ENCODE peak calls at places on chromosomes 6 and 20, in six cellular contexts. One of them, this sample, is unnamed.

GRCh38 chr20:63090052-63090451 is 83.3 kb upstream of the BHLHE23 start:
- DNase-seq in left lung: no peak
- DNase-seq in IMR-90: no peak
- DNase-seq in heart left ventricle: no peak
- DNase-seq in right cardiac atrium: no peak
- DNase-seq in naive thymus-derived CD4-positive, alpha-beta T cell: no peak
- DNase-seq in this sample: no peak

GRCh38 chr6:87152528-87152950 is 2.8 kb upstream of the ZNF292 start:
- DNase-seq in right cardiac atrium: no peak
- DNase-seq in heart left ventricle: no peak
- DNase-seq in IMR-90: peak; percentile 16
- DNase-seq in left lung: no peak
- DNase-seq in naive thymus-derived CD4-positive, alpha-beta T cell: no peak
- DNase-seq in this sample: no peak

GRCh38 chr20:31860431-31861345 is 9.6 kb downstream of the DUSP15 start:
- DNase-seq in left lung: no peak
- DNase-seq in right cardiac atrium: peak; percentile 72
- DNase-seq in naive thymus-derived CD4-positive, alpha-beta T cell: no peak
- DNase-seq in heart left ventricle: no peak
- DNase-seq in IMR-90: no peak
- DNase-seq in this sample: peak; percentile 42

GRCh38 chr6:115885636-115886366 is 174.9 kb downstream of the FRK start:
- DNase-seq in naive thymus-derived CD4-positive, alpha-beta T cell: no peak
- DNase-seq in right cardiac atrium: no peak
- DNase-seq in heart left ventricle: no peak
- DNase-seq in IMR-90: no peak
- DNase-seq in left lung: no peak
- DNase-seq in this sample: no peak

GRCh38 chr20:9186396-9186795 is 117.5 kb downstream of the PLCB4 start:
- DNase-seq in heart left ventricle: no peak
- DNase-seq in right cardiac atrium: no peak
- DNase-seq in left lung: no peak
- DNase-seq in naive thymus-derived CD4-positive, alpha-beta T cell: no peak
- DNase-seq in IMR-90: no peak
- DNase-seq in this sample: no peak

GRCh38 chr20:46761566-46761965 is 52.1 kb downstream of the SLC2A10 start:
- DNase-seq in right cardiac atrium: no peak
- DNase-seq in left lung: no peak
- DNase-seq in IMR-90: no peak
- DNase-seq in heart left ventricle: no peak
- DNase-seq in naive thymus-derived CD4-positive, alpha-beta T cell: no peak
- DNase-seq in this sample: no peak

GRCh38 chr20:35776513-35777101 is 4.8 kb downstream of the PHF20 start:
- DNase-seq in heart left ventricle: peak; percentile 65
- DNase-seq in left lung: no peak
- DNase-seq in naive thymus-derived CD4-positive, alpha-beta T cell: no peak
- DNase-seq in right cardiac atrium: peak; percentile 74
- DNase-seq in IMR-90: peak; percentile 55
- DNase-seq in this sample: peak; percentile 44

GRCh38 chr20:39109933-39110818 is 148.0 kb downstream of the DHX35 start:
- DNase-seq in left lung: no peak
- DNase-seq in right cardiac atrium: no peak
- DNase-seq in IMR-90: no peak
- DNase-seq in naive thymus-derived CD4-positive, alpha-beta T cell: no peak
- DNase-seq in heart left ventricle: no peak
- DNase-seq in this sample: no peak

GRCh38 chr6:134870677-134871498 is 79.0 kb downstream of the ALDH8A1 start:
- DNase-seq in right cardiac atrium: no peak
- DNase-seq in left lung: no peak
- DNase-seq in IMR-90: peak; percentile 77
- DNase-seq in heart left ventricle: no peak
- DNase-seq in naive thymus-derived CD4-positive, alpha-beta T cell: no peak
- DNase-seq in this sample: no peak

GRCh38 chr20:63745961-63746765 is 6.6 kb downstream of the SLC2A4RG start:
- DNase-seq in heart left ventricle: no peak
- DNase-seq in IMR-90: no peak
- DNase-seq in right cardiac atrium: no peak
- DNase-seq in naive thymus-derived CD4-positive, alpha-beta T cell: no peak
- DNase-seq in left lung: no peak
- DNase-seq in this sample: no peak

GRCh38 chr6:50288241-50288640 is 238.5 kb upstream of the DEFB112 start:
- DNase-seq in heart left ventricle: no peak
- DNase-seq in right cardiac atrium: no peak
- DNase-seq in IMR-90: no peak
- DNase-seq in naive thymus-derived CD4-positive, alpha-beta T cell: no peak
- DNase-seq in left lung: no peak
- DNase-seq in this sample: no peak

GRCh38 chr6:160269122-160269521 is 10.5 kb upstream of the SLC22A2 start:
- DNase-seq in heart left ventricle: no peak
- DNase-seq in IMR-90: no peak
- DNase-seq in naive thymus-derived CD4-positive, alpha-beta T cell: no peak
- DNase-seq in right cardiac atrium: no peak
- DNase-seq in left lung: no peak
- DNase-seq in this sample: no peak

GRCh38 chr20:62386383-62387218 is at the start of gene RPS21:
- DNase-seq in naive thymus-derived CD4-positive, alpha-beta T cell: peak; percentile 89
- DNase-seq in left lung: peak; percentile 95
- DNase-seq in heart left ventricle: peak; percentile 96
- DNase-seq in IMR-90: peak; percentile 89
- DNase-seq in right cardiac atrium: peak; percentile 98
- DNase-seq in this sample: peak; percentile 93

GRCh38 chr6:144372611-144373010 is 87.5 kb downstream of the UTRN start:
- DNase-seq in naive thymus-derived CD4-positive, alpha-beta T cell: no peak
- DNase-seq in heart left ventricle: no peak
- DNase-seq in left lung: no peak
- DNase-seq in IMR-90: no peak
- DNase-seq in right cardiac atrium: no peak
- DNase-seq in this sample: no peak

GRCh38 chr6:29631860-29632731 is 887 bp downstream of the GABBR1 start:
- DNase-seq in heart left ventricle: peak; percentile 76
- DNase-seq in left lung: peak; percentile 76
- DNase-seq in naive thymus-derived CD4-positive, alpha-beta T cell: peak; percentile 40
- DNase-seq in right cardiac atrium: peak; percentile 91
- DNase-seq in IMR-90: peak; percentile 55
- DNase-seq in this sample: peak; percentile 42

GRCh38 chr6:127247114-127248096 is 19.3 kb upstream of the RNF146 start:
- DNase-seq in heart left ventricle: no peak
- DNase-seq in naive thymus-derived CD4-positive, alpha-beta T cell: no peak
- DNase-seq in IMR-90: no peak
- DNase-seq in right cardiac atrium: no peak
- DNase-seq in left lung: no peak
- DNase-seq in this sample: no peak

GRCh38 chr6:14863896-14864850 is 381.7 kb upstream of the JARID2 start:
- DNase-seq in left lung: no peak
- DNase-seq in naive thymus-derived CD4-positive, alpha-beta T cell: no peak
- DNase-seq in right cardiac atrium: no peak
- DNase-seq in IMR-90: no peak
- DNase-seq in heart left ventricle: no peak
- DNase-seq in this sample: no peak

GRCh38 chr6:5395719-5396118 is 134.4 kb downstream of the FARS2 start:
- DNase-seq in heart left ventricle: no peak
- DNase-seq in right cardiac atrium: no peak
- DNase-seq in naive thymus-derived CD4-positive, alpha-beta T cell: no peak
- DNase-seq in left lung: no peak
- DNase-seq in IMR-90: no peak
- DNase-seq in this sample: no peak

GRCh38 chr20:51886891-51887608 is 84.7 kb upstream of the SALL4 start:
- DNase-seq in IMR-90: no peak
- DNase-seq in right cardiac atrium: no peak
- DNase-seq in left lung: no peak
- DNase-seq in heart left ventricle: no peak
- DNase-seq in naive thymus-derived CD4-positive, alpha-beta T cell: no peak
- DNase-seq in this sample: no peak

GRCh38 chr20:20406306-20406705 is 38.4 kb downstream of the INSM1 start:
- DNase-seq in right cardiac atrium: no peak
- DNase-seq in IMR-90: no peak
- DNase-seq in left lung: no peak
- DNase-seq in heart left ventricle: no peak
- DNase-seq in naive thymus-derived CD4-positive, alpha-beta T cell: no peak
- DNase-seq in this sample: no peak

GRCh38 chr6:118456982-118457381 is 91.1 kb upstream of the PLN start:
- DNase-seq in IMR-90: no peak
- DNase-seq in right cardiac atrium: no peak
- DNase-seq in left lung: no peak
- DNase-seq in heart left ventricle: no peak
- DNase-seq in naive thymus-derived CD4-positive, alpha-beta T cell: no peak
- DNase-seq in this sample: no peak

DNA sequence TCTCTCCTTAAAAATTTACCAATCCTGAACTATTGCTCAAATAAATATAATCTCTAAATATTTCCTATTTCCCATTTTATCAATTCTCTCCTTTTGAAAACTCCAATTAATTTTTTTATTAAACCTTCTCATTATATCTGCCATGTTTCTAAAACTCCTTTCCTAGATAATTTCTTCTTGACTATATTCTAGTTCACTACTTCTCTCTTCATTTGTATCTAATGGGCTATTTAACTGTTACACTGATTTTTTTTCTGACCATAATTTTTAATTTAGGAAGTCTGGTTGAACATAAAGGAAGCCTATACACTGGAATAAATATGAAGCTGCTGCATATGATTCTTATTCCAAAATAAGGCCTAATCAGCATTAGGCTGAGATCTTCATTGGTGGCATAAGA is 96.3 kb upstream of the PLN start:
- DNase-seq in right cardiac atrium: no peak
- DNase-seq in IMR-90: no peak
- DNase-seq in left lung: no peak
- DNase-seq in heart left ventricle: no peak
- DNase-seq in naive thymus-derived CD4-positive, alpha-beta T cell: no peak
- DNase-seq in this sample: no peak
- H3K9me3 ChIP-seq in right cardiac atrium: peaks cover 1% of the 10 kb centered on the region
- H3K9me3 ChIP-seq in IMR-90: peaks cover 26% of the 10 kb centered on the region
- H3K9me3 ChIP-seq in left lung: peaks cover 66% of the 10 kb centered on the region
- H3K9me3 ChIP-seq in heart left ventricle: peaks cover 17% of the 10 kb centered on the region
- H3K9me3 ChIP-seq in naive thymus-derived CD4-positive, alpha-beta T cell: no peaks in the 10 kb centered on the region
- H3K9me3 ChIP-seq in this sample: no peaks in the 10 kb centered on the region

GRCh38 chr20:25052255-25053206 is 5.4 kb downstream of the ACSS1 start:
- DNase-seq in right cardiac atrium: peak; percentile 58
- DNase-seq in naive thymus-derived CD4-positive, alpha-beta T cell: no peak
- DNase-seq in heart left ventricle: no peak
- DNase-seq in left lung: peak; percentile 42
- DNase-seq in IMR-90: no peak
- DNase-seq in this sample: peak; percentile 19

GRCh38 chr20:25049261-25050060 is 8.5 kb downstream of the ACSS1 start:
- DNase-seq in naive thymus-derived CD4-positive, alpha-beta T cell: no peak
- DNase-seq in heart left ventricle: peak; percentile 24
- DNase-seq in IMR-90: no peak
- DNase-seq in right cardiac atrium: no peak
- DNase-seq in left lung: peak; percentile 31
- DNase-seq in this sample: peak; percentile 57

GRCh38 chr20:25050082-25050481 is 7.9 kb downstream of the ACSS1 start:
- DNase-seq in right cardiac atrium: no peak
- DNase-seq in naive thymus-derived CD4-positive, alpha-beta T cell: no peak
- DNase-seq in IMR-90: no peak
- DNase-seq in left lung: no peak
- DNase-seq in heart left ventricle: no peak
- DNase-seq in this sample: no peak

GRCh38 chr20:25051386-25052155 is 6.4 kb downstream of the ACSS1 start:
- DNase-seq in heart left ventricle: no peak
- DNase-seq in right cardiac atrium: no peak
- DNase-seq in naive thymus-derived CD4-positive, alpha-beta T cell: no peak
- DNase-seq in left lung: peak; percentile 11
- DNase-seq in IMR-90: no peak
- DNase-seq in this sample: peak; percentile 8

DNA sequence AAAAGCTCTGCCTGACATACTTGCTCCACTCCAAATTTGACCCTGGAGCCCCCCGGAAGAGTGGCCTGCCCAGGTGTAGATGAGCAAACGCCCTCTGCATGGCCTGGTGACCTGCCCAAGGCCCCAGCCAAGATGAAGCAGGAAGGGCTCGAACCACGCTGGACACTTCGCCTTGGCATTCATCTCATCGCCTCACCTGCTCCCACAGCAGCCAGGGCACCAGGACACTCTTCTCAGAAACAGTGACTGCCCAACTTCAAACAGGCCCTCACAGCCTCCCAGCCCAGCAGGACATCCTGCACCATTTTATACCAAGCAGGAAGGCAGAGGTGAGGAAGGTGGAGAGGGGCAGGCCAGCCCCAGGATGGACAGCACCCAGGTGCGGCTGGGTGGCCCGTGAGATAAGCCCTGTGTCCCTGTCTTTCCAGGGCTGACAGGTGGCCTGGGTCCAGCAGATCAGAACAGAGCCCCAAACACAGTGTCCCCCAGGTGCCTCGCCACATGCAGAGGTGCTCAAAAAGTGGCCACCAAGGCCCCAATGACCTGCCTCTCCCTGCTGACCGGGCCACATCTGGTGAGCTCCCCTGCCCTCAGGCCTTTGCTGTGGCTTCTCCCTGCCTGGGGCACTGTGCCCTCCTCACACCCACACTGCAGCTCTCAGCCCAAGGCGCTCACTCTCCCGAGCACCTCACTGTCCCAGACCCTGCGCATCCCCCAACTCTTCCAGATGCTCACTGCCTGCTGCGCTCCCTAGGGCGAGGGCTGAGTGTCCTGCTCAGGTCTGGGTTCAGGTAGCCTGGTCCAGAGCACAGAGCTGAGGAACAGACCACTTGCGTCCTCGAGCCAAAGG is 7.2 kb downstream of the ACSS1 start:
- DNase-seq in right cardiac atrium: peak; percentile 47
- DNase-seq in naive thymus-derived CD4-positive, alpha-beta T cell: no peak
- DNase-seq in heart left ventricle: no peak
- DNase-seq in IMR-90: no peak
- DNase-seq in left lung: peak; percentile 31
- DNase-seq in this sample: no peak
- H3K4me1 ChIP-seq in right cardiac atrium: peaks cover 50% of the 10 kb centered on the region
- H3K4me1 ChIP-seq in naive thymus-derived CD4-positive, alpha-beta T cell: peaks cover 15% of the 10 kb centered on the region
- H3K4me1 ChIP-seq in heart left ventricle: peaks cover 88% of the 10 kb centered on the region
- H3K4me1 ChIP-seq in IMR-90: peaks cover 3% of the 10 kb centered on the region
- H3K4me1 ChIP-seq in left lung: peaks cover 40% of the 10 kb centered on the region
- H3K4me1 ChIP-seq in this sample: peaks cover 53% of the 10 kb centered on the region

GRCh38 chr6:9848094-9848493 is 566.8 kb downstream of the TFAP2A start:
- DNase-seq in heart left ventricle: no peak
- DNase-seq in IMR-90: peak; percentile 39
- DNase-seq in left lung: no peak
- DNase-seq in right cardiac atrium: no peak
- DNase-seq in naive thymus-derived CD4-positive, alpha-beta T cell: no peak
- DNase-seq in this sample: no peak
- H3K9me3 ChIP-seq in heart left ventricle: peaks cover 7% of the 10 kb centered on the region
- H3K9me3 ChIP-seq in IMR-90: peaks cover 18% of the 10 kb centered on the region
- H3K9me3 ChIP-seq in left lung: peaks cover 52% of the 10 kb centered on the region
- H3K9me3 ChIP-seq in right cardiac atrium: peaks cover 4% of the 10 kb centered on the region
- H3K9me3 ChIP-seq in naive thymus-derived CD4-positive, alpha-beta T cell: no peaks in the 10 kb centered on the region
- H3K9me3 ChIP-seq in this sample: no peaks in the 10 kb centered on the region

DNA sequence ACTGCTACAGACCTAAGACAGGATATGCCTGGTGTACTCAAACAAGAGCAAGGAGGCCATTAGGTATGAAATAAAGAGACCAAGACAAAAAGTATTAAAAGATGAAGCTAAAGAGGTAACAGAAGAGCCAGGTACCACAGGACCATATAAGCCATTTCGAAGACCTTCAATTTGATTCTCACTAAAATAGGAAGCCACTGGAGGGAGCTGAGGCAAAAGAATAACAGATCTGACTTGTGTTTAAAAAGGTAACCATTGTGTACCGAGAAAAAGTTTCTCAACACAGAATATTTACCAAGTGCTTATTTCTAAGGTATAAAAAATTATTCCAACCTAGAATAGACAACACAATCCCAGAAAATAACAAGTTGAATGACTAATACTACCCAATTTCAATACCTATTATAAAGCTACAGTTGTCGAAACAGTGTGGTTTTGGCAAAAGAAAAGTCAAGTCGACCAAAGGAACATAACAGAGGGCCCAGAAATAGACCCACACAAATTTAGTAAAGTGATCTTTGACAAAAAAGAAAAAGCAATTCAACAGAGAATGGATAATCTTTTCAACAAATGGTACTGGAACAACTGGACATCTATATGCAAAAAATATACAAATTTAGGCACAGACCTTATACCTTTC is 125.3 kb upstream of the DST start:
- DNase-seq in IMR-90: no peak
- DNase-seq in naive thymus-derived CD4-positive, alpha-beta T cell: no peak
- DNase-seq in right cardiac atrium: no peak
- DNase-seq in left lung: no peak
- DNase-seq in heart left ventricle: no peak
- DNase-seq in this sample: no peak
- H3K4me1 ChIP-seq in IMR-90: peaks cover 22% of the 10 kb centered on the region
- H3K4me1 ChIP-seq in naive thymus-derived CD4-positive, alpha-beta T cell: no peaks in the 10 kb centered on the region
- H3K4me1 ChIP-seq in right cardiac atrium: peaks cover 14% of the 10 kb centered on the region
- H3K4me1 ChIP-seq in left lung: peaks cover 5% of the 10 kb centered on the region
- H3K4me1 ChIP-seq in heart left ventricle: peaks cover 96% of the 10 kb centered on the region
- H3K4me1 ChIP-seq in this sample: no peaks in the 10 kb centered on the region